ENCODE peak calls at places on chromosomes 12 and 14, in eight cellular contexts. E is NCI-H82; G is stimulated activated CD8-positive, alpha-beta memory T cell treated with anti-CD3 and anti-CD28 coated beads, Interleukin-2, amount 100 ng/mL, for 1 hour; W is GOT3; F is iPS-NIHi11; Q is T-helper 9 cell; M is KBM-7; K is mucosa of gallbladder. P is an unnamed sample.

GRCh38 chr12:49750027-49750977 is 8.9 kb downstream of the TMBIM6 start:
- DNase-seq in E (no peak), G (no peak), W (no peak), F (no peak), Q (no peak), M (peak), K (no peak), P (no peak)

GRCh38 chr12:88946377-88946997 is 366.2 kb upstream of the KITLG start:
- DNase-seq in E (no peak), G (no peak), W (no peak), F (no peak), Q (no peak), M (peak), K (no peak), P (no peak)

GRCh38 chr12:22978962-22979361 is 354.0 kb downstream of the ETNK1 start:
- DNase-seq in E (no peak), G (no peak), W (peak), F (no peak), Q (no peak), M (no peak), K (no peak), P (no peak)

GRCh38 chr12:57011438-57012424 is 4.6 kb downstream of the TAC3 start:
- DNase-seq in E (no peak), G (no peak), W (no peak), F (no peak), Q (no peak), M (no peak), K (no peak), P (no peak)

GRCh38 chr12:1881301-1881700 is 37.2 kb downstream of the CACNA2D4 start:
- DNase-seq in E (no peak), G (no peak), W (no peak), F (peak), Q (no peak), M (no peak), K (no peak), P (no peak)

GRCh38 chr12:119868992-119869391 is 8.1 kb downstream of the CIT start:
- DNase-seq in E (no peak), G (no peak), W (no peak), F (no peak), Q (no peak), M (no peak), K (no peak), P (no peak)

GRCh38 chr12:754871-755562 is 2.6 kb downstream of the WNK1 start:
- DNase-seq in E (peak), G (no peak), W (no peak), F (peak), Q (no peak), M (peak), K (no peak), P (no peak)

GRCh38 chr12:4194661-4195060 is 78.9 kb upstream of the CCND2 start:
- DNase-seq in E (no peak), G (no peak), W (no peak), F (no peak), Q (no peak), M (no peak), K (no peak), P (no peak)

GRCh38 chr14:51401756-51402155 is 161.7 kb downstream of the TMX1 start:
- DNase-seq in E (no peak), G (no peak), W (no peak), F (no peak), Q (no peak), M (no peak), K (no peak), P (no peak)

GRCh38 chr14:59695198-59695597 is 118.6 kb upstream of the CCDC175 start:
- DNase-seq in E (no peak), G (no peak), W (no peak), F (no peak), Q (no peak), M (no peak), K (no peak), P (no peak)

GRCh38 chr12:64098709-64099354 is 123.3 kb downstream of the KICS2 start:
- DNase-seq in E (no peak), G (no peak), W (no peak), F (no peak), Q (no peak), M (no peak), K (no peak), P (no peak)

GRCh38 chr12:109680521-109681030 is 33.0 kb upstream of the FAM222A start:
- DNase-seq in E (peak), G (no peak), W (no peak), F (no peak), Q (no peak), M (no peak), K (peak), P (no peak)

GRCh38 chr12:53483979-53484377 is 15.3 kb downstream of the MAP3K12 start:
- DNase-seq in E (no peak), G (no peak), W (no peak), F (no peak), Q (no peak), M (no peak), K (no peak), P (no peak)

GRCh38 chr12:9866786-9867379 is 2.3 kb downstream of the CLEC2B start:
- DNase-seq in E (no peak), G (no peak), W (no peak), F (no peak), Q (no peak), M (peak), K (no peak), P (no peak)

GRCh38 chr14:68546839-68547238 is 246.0 kb downstream of the ZFP36L1 start:
- DNase-seq in E (no peak), G (no peak), W (no peak), F (no peak), Q (no peak), M (no peak), K (no peak), P (no peak)

GRCh38 chr14:37036669-37037341 is 135.6 kb downstream of the SLC25A21 start:
- DNase-seq in E (no peak), G (no peak), W (no peak), F (no peak), Q (no peak), M (peak), K (no peak), P (no peak)

P was measured in Caco-2.